ENCODE peak calls at places on chromosomes 13 and 19, in ten cellular contexts. N is NCI-H1092, Y is GM04503, V is GM03348, I is pons, O is posterior vena cava, L is NCI-H345, F is RCC 7860, C is NCI-H1436, U is H9. R is an unnamed sample.

GRCh38 chr13:40777166-40777956 is 6.4 kb upstream of the MRPS31 start:
- DNase-seq in N (peak), Y (no peak), O (no peak), F (peak), I (peak), C (peak), U (peak), L (peak), V (peak), R (no peak)

GRCh38 chr13:84445776-84446175 is 563.5 kb upstream of the SLITRK1 start:
- DNase-seq in N (no peak), I (no peak), U (no peak), V (peak), C (no peak), F (no peak), L (no peak), Y (no peak), O (no peak), R (no peak)

GRCh38 chr19:2455481-2456300 is 1.1 kb downstream of the LMNB2 start:
- DNase-seq in V (peak), U (no peak), L (no peak), Y (no peak), C (no peak), O (peak), F (no peak), I (no peak), N (no peak), R (no peak)

GRCh38 chr13:99977912-99978780 is 3.4 kb upstream of the ZIC2 start:
- DNase-seq in V (no peak), N (no peak), U (peak), F (no peak), O (no peak), I (no peak), C (no peak), Y (no peak), L (no peak), R (no peak)

GRCh38 chr13:111328111-111328802 is 7.8 kb downstream of the TEX29 start:
- DNase-seq in V (no peak), C (no peak), O (peak), L (no peak), U (peak), Y (no peak), F (no peak), I (no peak), N (no peak), R (no peak)

GRCh38 chr13:36919206-36919832 is 719 bp downstream of the SMAD9 start:
- DNase-seq in I (no peak), Y (no peak), U (peak), C (no peak), L (peak), F (peak), O (no peak), V (peak), N (peak), R (no peak)

GRCh38 chr19:54792814-54793213 is 10.6 kb upstream of the KIR2DL4 start:
- DNase-seq in U (no peak), Y (no peak), L (no peak), N (no peak), O (no peak), I (peak), C (no peak), F (no peak), V (no peak), R (no peak)

GRCh38 chr19:14166448-14166847 is 30.1 kb upstream of the ASF1B start:
- DNase-seq in F (no peak), U (no peak), N (no peak), L (no peak), O (no peak), C (no peak), Y (no peak), I (no peak), V (no peak), R (no peak)

GRCh38 chr13:39765801-39766463 is 110.5 kb downstream of the COG6 start:
- DNase-seq in V (no peak), U (peak), Y (no peak), N (peak), O (no peak), C (peak), I (peak), L (peak), F (no peak), R (no peak)

GRCh38 chr13:98175823-98176222 is 1.2 kb downstream of the RNF113B start:
- DNase-seq in V (no peak), L (peak), O (no peak), U (no peak), Y (no peak), C (no peak), F (no peak), N (no peak), I (no peak), R (no peak)

GRCh38 chr19:11164879-11165406 is 9.4 kb upstream of the SPC24 start:
- DNase-seq in U (no peak), I (peak), F (no peak), Y (peak), L (no peak), V (peak), C (no peak), O (peak), N (no peak), R (no peak)

GRCh38 chr19:46603752-46604241 is 2.7 kb downstream of the CALM3 start:
- DNase-seq in L (no peak), I (peak), Y (no peak), V (no peak), C (no peak), U (no peak), O (no peak), N (no peak), F (no peak), R (no peak)

GRCh38 chr13:103100795-103101194 is 34.6 kb upstream of the SLC10A2 start:
- DNase-seq in N (no peak), U (no peak), V (no peak), I (no peak), F (no peak), O (no peak), Y (no peak), L (no peak), C (no peak), R (no peak)

GRCh38 chr13:109214393-109214792 is 572.0 kb downstream of the IRS2 start:
- DNase-seq in F (no peak), Y (no peak), I (no peak), V (no peak), O (no peak), N (no peak), U (no peak), L (no peak), C (no peak), R (no peak)

GRCh38 chr13:61900033-61900432 is 484.4 kb upstream of the PCDH20 start:
- DNase-seq in C (no peak), N (no peak), F (no peak), U (no peak), L (no peak), V (no peak), Y (no peak), O (no peak), I (no peak), R (no peak)

GRCh38 chr13:33119886-33120543 is 103.8 kb downstream of the KL start:
- DNase-seq in I (no peak), O (no peak), C (no peak), N (no peak), L (no peak), Y (no peak), U (no peak), F (no peak), V (no peak), R (no peak)

GRCh38 chr13:98129059-98129741 is 13.7 kb upstream of the FARP1 start:
- DNase-seq in F (no peak), V (no peak), L (no peak), I (no peak), U (peak), N (no peak), C (no peak), O (no peak), Y (no peak), R (no peak)

GRCh38 chr13:102799544-102800144 is 725 bp downstream of the BIVM start:
- DNase-seq in N (no peak), Y (no peak), C (no peak), I (peak), O (peak), L (no peak), U (peak), F (no peak), V (peak), R (no peak)

GRCh38 chr19:19057720-19058119 is 6.1 kb upstream of the SLC25A42 start:
- DNase-seq in C (no peak), L (no peak), U (no peak), N (no peak), O (no peak), F (no peak), V (no peak), I (no peak), Y (no peak), R (no peak)

GRCh38 chr13:44243198-44243852 is 130.3 kb upstream of the SERP2 start:
- DNase-seq in N (no peak), I (peak), V (no peak), L (no peak), O (no peak), C (peak), F (peak), U (peak), Y (no peak), R (no peak)

GRCh38 chr13:91572944-91573535 is 174.6 kb downstream of the GPC5 start:
- DNase-seq in V (no peak), U (no peak), Y (no peak), C (no peak), N (no peak), O (no peak), L (no peak), I (peak), F (no peak), R (no peak)

GRCh38 chr13:77196052-77196618 is 130.8 kb downstream of the MYCBP2 start:
- DNase-seq in O (no peak), U (no peak), V (no peak), I (no peak), C (no peak), Y (no peak), N (no peak), F (no peak), L (no peak), R (no peak)

GRCh38 chr19:1884719-1885334 is 469 bp downstream of the ABHD17A start:
- DNase-seq in U (peak), Y (no peak), F (peak), O (peak), L (no peak), I (no peak), C (no peak), V (peak), N (no peak), R (no peak)

GRCh38 chr13:41458939-41459753 is 1.8 kb downstream of the RGCC start:
- DNase-seq in I (peak), Y (no peak), F (no peak), O (no peak), C (no peak), V (peak), N (no peak), L (no peak), U (no peak), R (peak)

GRCh38 chr19:32404939-32405430 is 585 bp upstream of the DPY19L3 start:
- DNase-seq in V (peak), Y (no peak), U (no peak), I (peak), C (no peak), N (no peak), F (no peak), O (peak), L (no peak), R (no peak)

GRCh38 chr13:20714563-20715339 is 11.3 kb downstream of the IL17D start:
- DNase-seq in I (no peak), L (no peak), O (peak), U (no peak), V (peak), Y (peak), N (no peak), C (no peak), F (no peak), R (no peak)

R was measured in HL-60.